ENCODE peak calls at places on chromosomes 7 and 10, in ten cellular contexts. T is CD8-positive, alpha-beta memory T cell; F is T47D; U is psoas muscle; C is activated naive CD4-positive, alpha-beta T cell treated with Interleukin-2 at 50 U/mL for 16 hours; H is stimulated activated CD4-positive, alpha-beta T cell treated with anti-CD3 and anti-CD28 coated beads, TNF-alpha, amount 100 ng/mL, for 48 hours; R is T follicular helper cell; Y is stimulated activated CD8-positive, alpha-beta memory T cell treated with anti-CD3 and anti-CD28 coated beads, Interleukin-4, amount 100 ng/mL, for 4 hours; L is nucleus accumbens; A is activated CD4-positive, alpha-beta T cell treated with anti-CD3 and anti-CD28 coated beads for 36 hours. P is an unnamed sample.

GRCh38 chr7:152313879-152314604 is 121.8 kb downstream of the KMT2C start:
- DNase-seq in R (no peak), Y (no peak), H (no peak), L (no peak), F (no peak), A (no peak), T (no peak), U (no peak), C (no peak), P (peak; percentile 35)

GRCh38 chr10:57336339-57336738 is 931.4 kb downstream of the IPMK start:
- DNase-seq in F (no peak), R (no peak), T (no peak), U (no peak), L (no peak), A (no peak), H (no peak), C (no peak), Y (no peak), P (no peak)

GRCh38 chr10:6108072-6108471 is 19.2 kb downstream of the RBM17 start:
- DNase-seq in T (no peak), H (no peak), C (no peak), R (no peak), F (no peak), Y (no peak), L (no peak), A (no peak), U (no peak), P (no peak)

GRCh38 chr7:131021460-131021859 is 287.5 kb upstream of the KLF14 start:
- DNase-seq in C (no peak), Y (no peak), A (no peak), R (no peak), L (no peak), F (no peak), H (no peak), T (no peak), U (no peak), P (no peak)

GRCh38 chr7:94700926-94701554 is 45.1 kb upstream of the SGCE start:
- DNase-seq in Y (no peak), U (no peak), R (no peak), A (no peak), F (no peak), C (no peak), L (no peak), H (no peak), T (no peak), P (no peak)

GRCh38 chr7:64893401-64893800 is 9.7 kb upstream of the ZNF273 start:
- DNase-seq in T (no peak), L (no peak), H (no peak), R (no peak), C (no peak), A (no peak), Y (no peak), F (no peak), U (no peak), P (no peak)

GRCh38 chr10:118925404-118925803 is 104.1 kb upstream of the NANOS1 start:
- DNase-seq in L (no peak), T (no peak), Y (no peak), A (no peak), H (no peak), C (no peak), F (no peak), U (no peak), R (no peak), P (no peak)

GRCh38 chr7:151315038-151315655 is 26.5 kb upstream of the NUB1 start:
- DNase-seq in R (peak; percentile 69), U (no peak), L (peak; percentile 25), H (peak; percentile 37), F (peak; percentile 28), Y (peak; percentile 75), C (peak; percentile 74), A (peak; percentile 83), T (peak; percentile 71), P (peak; percentile 69)

GRCh38 chr10:62457598-62457997 is 83.4 kb downstream of the ZNF365 start:
- DNase-seq in A (no peak), Y (no peak), C (no peak), L (no peak), F (no peak), U (no peak), H (no peak), R (no peak), T (no peak), P (no peak)

GRCh38 chr7:81871606-81872265 is 101.9 kb upstream of the HGF start:
- DNase-seq in U (no peak), R (no peak), C (no peak), A (no peak), L (no peak), H (no peak), F (no peak), T (no peak), Y (no peak), P (no peak)

GRCh38 chr10:6617319-6618076 is 37.4 kb upstream of the PRKCQ start:
- DNase-seq in L (no peak), H (peak; percentile 23), U (no peak), Y (no peak), T (no peak), C (no peak), F (no peak), A (peak; percentile 46), R (no peak), P (no peak)

GRCh38 chr10:92239185-92239599 is 51.7 kb downstream of the CPEB3 start:
- DNase-seq in A (no peak), U (no peak), Y (no peak), L (peak; percentile 41), T (no peak), H (no peak), C (no peak), F (no peak), R (no peak), P (no peak)

GRCh38 chr7:40232242-40232929 is 97.6 kb downstream of the SUGCT start:
- DNase-seq in F (peak; percentile 22), A (peak; percentile 11), T (no peak), U (no peak), C (no peak), H (no peak), R (no peak), L (no peak), Y (no peak), P (no peak)

GRCh38 chr10:74947781-74948401 is 121.5 kb downstream of the KAT6B start:
- DNase-seq in R (no peak), T (no peak), H (no peak), C (no peak), A (no peak), Y (no peak), U (no peak), L (no peak), F (no peak), P (no peak)

GRCh38 chr7:157019718-157020451 is 9.4 kb upstream of the MNX1 start:
- DNase-seq in L (no peak), H (no peak), U (no peak), R (no peak), C (no peak), A (no peak), T (no peak), F (no peak), Y (no peak), P (no peak)

GRCh38 chr10:132546567-132547420 is 9.2 kb downstream of the INPP5A start:
- DNase-seq in T (no peak), U (peak; percentile 45), A (no peak), C (no peak), Y (no peak), L (no peak), H (no peak), R (no peak), F (no peak), P (no peak)

GRCh38 chr7:148463210-148463609 is 127.4 kb upstream of the C7orf33 start:
- DNase-seq in A (no peak), L (no peak), Y (no peak), C (no peak), R (no peak), T (no peak), U (no peak), H (no peak), F (no peak), P (no peak)

GRCh38 chr10:109902992-109903947 is 20.0 kb downstream of the XPNPEP1 start:
- DNase-seq in L (no peak), R (no peak), C (no peak), F (no peak), U (no peak), H (no peak), A (no peak), Y (no peak), T (no peak), P (no peak)